ENCODE peak calls at places on chromosomes 5 and 9, in eight cellular contexts. One of them, this sample, is unnamed.

GRCh38 chr5:172533399-172534228 is 79.3 kb upstream of the SH3PXD2B start:
- DNase-seq in HT1080: no peak
- DNase-seq in SK-N-MC: no peak
- DNase-seq in NCI-H460: no peak
- DNase-seq in mesothelial cell of epicardium: peak
- DNase-seq in NCI-H1105 treated with DMSO at 0.1 percent for 48 hours: no peak
- DNase-seq in activated CD4-positive, alpha-beta T cell treated with anti-CD3 and anti-CD28 coated beads, Interleukin-2, amount 50 U/mL, for 4 hours: no peak
- DNase-seq in left ventricle myocardium inferior: no peak
- DNase-seq in this sample: peak

GRCh38 chr5:173744527-173744926 is 128.1 kb upstream of the BOD1 start:
- DNase-seq in NCI-H460: no peak
- DNase-seq in left ventricle myocardium inferior: no peak
- DNase-seq in mesothelial cell of epicardium: no peak
- DNase-seq in HT1080: no peak
- DNase-seq in activated CD4-positive, alpha-beta T cell treated with anti-CD3 and anti-CD28 coated beads, Interleukin-2, amount 50 U/mL, for 4 hours: no peak
- DNase-seq in SK-N-MC: no peak
- DNase-seq in NCI-H1105 treated with DMSO at 0.1 percent for 48 hours: no peak
- DNase-seq in this sample: no peak

GRCh38 chr9:68794898-68795297 is 89.9 kb downstream of the PIP5K1B start:
- DNase-seq in HT1080: no peak
- DNase-seq in mesothelial cell of epicardium: no peak
- DNase-seq in activated CD4-positive, alpha-beta T cell treated with anti-CD3 and anti-CD28 coated beads, Interleukin-2, amount 50 U/mL, for 4 hours: no peak
- DNase-seq in NCI-H1105 treated with DMSO at 0.1 percent for 48 hours: no peak
- DNase-seq in left ventricle myocardium inferior: no peak
- DNase-seq in SK-N-MC: no peak
- DNase-seq in NCI-H460: no peak
- DNase-seq in this sample: no peak

GRCh38 chr9:1001838-1002237 is 25.4 kb downstream of the DMRT3 start:
- DNase-seq in left ventricle myocardium inferior: no peak
- DNase-seq in activated CD4-positive, alpha-beta T cell treated with anti-CD3 and anti-CD28 coated beads, Interleukin-2, amount 50 U/mL, for 4 hours: no peak
- DNase-seq in SK-N-MC: no peak
- DNase-seq in NCI-H1105 treated with DMSO at 0.1 percent for 48 hours: no peak
- DNase-seq in HT1080: no peak
- DNase-seq in mesothelial cell of epicardium: no peak
- DNase-seq in NCI-H460: no peak
- DNase-seq in this sample: no peak

GRCh38 chr9:68851657-68852056 is 146.6 kb downstream of the PIP5K1B start:
- DNase-seq in HT1080: peak
- DNase-seq in left ventricle myocardium inferior: no peak
- DNase-seq in NCI-H460: no peak
- DNase-seq in NCI-H1105 treated with DMSO at 0.1 percent for 48 hours: peak
- DNase-seq in activated CD4-positive, alpha-beta T cell treated with anti-CD3 and anti-CD28 coated beads, Interleukin-2, amount 50 U/mL, for 4 hours: no peak
- DNase-seq in mesothelial cell of epicardium: no peak
- DNase-seq in SK-N-MC: no peak
- DNase-seq in this sample: no peak

GRCh38 chr9:127903557-127904475 is 4.4 kb upstream of the ST6GALNAC6 start:
- DNase-seq in mesothelial cell of epicardium: no peak
- DNase-seq in activated CD4-positive, alpha-beta T cell treated with anti-CD3 and anti-CD28 coated beads, Interleukin-2, amount 50 U/mL, for 4 hours: peak
- DNase-seq in SK-N-MC: no peak
- DNase-seq in NCI-H1105 treated with DMSO at 0.1 percent for 48 hours: no peak
- DNase-seq in NCI-H460: no peak
- DNase-seq in left ventricle myocardium inferior: peak
- DNase-seq in HT1080: no peak
- DNase-seq in this sample: peak

GRCh38 chr5:13632676-13633075 is 311.8 kb downstream of the DNAH5 start:
- DNase-seq in SK-N-MC: no peak
- DNase-seq in NCI-H1105 treated with DMSO at 0.1 percent for 48 hours: no peak
- DNase-seq in NCI-H460: peak
- DNase-seq in activated CD4-positive, alpha-beta T cell treated with anti-CD3 and anti-CD28 coated beads, Interleukin-2, amount 50 U/mL, for 4 hours: no peak
- DNase-seq in left ventricle myocardium inferior: no peak
- DNase-seq in HT1080: peak
- DNase-seq in mesothelial cell of epicardium: no peak
- DNase-seq in this sample: no peak

GRCh38 chr9:34545497-34545896 is 22.7 kb upstream of the ENHO start:
- DNase-seq in NCI-H1105 treated with DMSO at 0.1 percent for 48 hours: no peak
- DNase-seq in HT1080: no peak
- DNase-seq in activated CD4-positive, alpha-beta T cell treated with anti-CD3 and anti-CD28 coated beads, Interleukin-2, amount 50 U/mL, for 4 hours: no peak
- DNase-seq in NCI-H460: no peak
- DNase-seq in SK-N-MC: no peak
- DNase-seq in mesothelial cell of epicardium: no peak
- DNase-seq in left ventricle myocardium inferior: no peak
- DNase-seq in this sample: peak

GRCh38 chr9:89109666-89110065 is 69.0 kb downstream of the SHC3 start:
- DNase-seq in SK-N-MC: no peak
- DNase-seq in left ventricle myocardium inferior: no peak
- DNase-seq in mesothelial cell of epicardium: no peak
- DNase-seq in NCI-H1105 treated with DMSO at 0.1 percent for 48 hours: no peak
- DNase-seq in NCI-H460: no peak
- DNase-seq in activated CD4-positive, alpha-beta T cell treated with anti-CD3 and anti-CD28 coated beads, Interleukin-2, amount 50 U/mL, for 4 hours: no peak
- DNase-seq in HT1080: no peak
- DNase-seq in this sample: no peak

GRCh38 chr5:167285591-167285990 is 1005.9 kb upstream of the WWC1 start:
- DNase-seq in activated CD4-positive, alpha-beta T cell treated with anti-CD3 and anti-CD28 coated beads, Interleukin-2, amount 50 U/mL, for 4 hours: no peak
- DNase-seq in NCI-H460: no peak
- DNase-seq in HT1080: no peak
- DNase-seq in NCI-H1105 treated with DMSO at 0.1 percent for 48 hours: no peak
- DNase-seq in SK-N-MC: no peak
- DNase-seq in mesothelial cell of epicardium: no peak
- DNase-seq in left ventricle myocardium inferior: no peak
- DNase-seq in this sample: no peak

GRCh38 chr9:107694390-107694789 is 204.8 kb upstream of the KLF4 start:
- DNase-seq in mesothelial cell of epicardium: no peak
- DNase-seq in NCI-H1105 treated with DMSO at 0.1 percent for 48 hours: no peak
- DNase-seq in NCI-H460: no peak
- DNase-seq in SK-N-MC: no peak
- DNase-seq in activated CD4-positive, alpha-beta T cell treated with anti-CD3 and anti-CD28 coated beads, Interleukin-2, amount 50 U/mL, for 4 hours: no peak
- DNase-seq in HT1080: no peak
- DNase-seq in left ventricle myocardium inferior: no peak
- DNase-seq in this sample: no peak

GRCh38 chr9:113742471-113742870 is 133.6 kb upstream of the ZNF618 start:
- DNase-seq in NCI-H1105 treated with DMSO at 0.1 percent for 48 hours: no peak
- DNase-seq in NCI-H460: no peak
- DNase-seq in SK-N-MC: no peak
- DNase-seq in activated CD4-positive, alpha-beta T cell treated with anti-CD3 and anti-CD28 coated beads, Interleukin-2, amount 50 U/mL, for 4 hours: no peak
- DNase-seq in mesothelial cell of epicardium: no peak
- DNase-seq in HT1080: no peak
- DNase-seq in left ventricle myocardium inferior: no peak
- DNase-seq in this sample: no peak

GRCh38 chr9:114046876-114047275 is 31.2 kb downstream of the AMBP start:
- DNase-seq in NCI-H460: no peak
- DNase-seq in HT1080: peak
- DNase-seq in left ventricle myocardium inferior: no peak
- DNase-seq in SK-N-MC: no peak
- DNase-seq in mesothelial cell of epicardium: no peak
- DNase-seq in NCI-H1105 treated with DMSO at 0.1 percent for 48 hours: no peak
- DNase-seq in activated CD4-positive, alpha-beta T cell treated with anti-CD3 and anti-CD28 coated beads, Interleukin-2, amount 50 U/mL, for 4 hours: no peak
- DNase-seq in this sample: no peak

GRCh38 chr9:112387115-112387514 is 7.2 kb downstream of the HSDL2 start:
- DNase-seq in SK-N-MC: no peak
- DNase-seq in HT1080: no peak
- DNase-seq in NCI-H1105 treated with DMSO at 0.1 percent for 48 hours: no peak
- DNase-seq in left ventricle myocardium inferior: no peak
- DNase-seq in NCI-H460: no peak
- DNase-seq in mesothelial cell of epicardium: no peak
- DNase-seq in activated CD4-positive, alpha-beta T cell treated with anti-CD3 and anti-CD28 coated beads, Interleukin-2, amount 50 U/mL, for 4 hours: no peak
- DNase-seq in this sample: no peak

GRCh38 chr9:94911986-94912635 is 185.6 kb downstream of the AOPEP start:
- DNase-seq in SK-N-MC: no peak
- DNase-seq in mesothelial cell of epicardium: peak
- DNase-seq in left ventricle myocardium inferior: no peak
- DNase-seq in HT1080: no peak
- DNase-seq in NCI-H1105 treated with DMSO at 0.1 percent for 48 hours: no peak
- DNase-seq in NCI-H460: no peak
- DNase-seq in activated CD4-positive, alpha-beta T cell treated with anti-CD3 and anti-CD28 coated beads, Interleukin-2, amount 50 U/mL, for 4 hours: no peak
- DNase-seq in this sample: no peak

GRCh38 chr5:126544087-126544740 is 50.8 kb downstream of the ALDH7A1 start:
- DNase-seq in left ventricle myocardium inferior: no peak
- DNase-seq in HT1080: peak
- DNase-seq in activated CD4-positive, alpha-beta T cell treated with anti-CD3 and anti-CD28 coated beads, Interleukin-2, amount 50 U/mL, for 4 hours: no peak
- DNase-seq in NCI-H1105 treated with DMSO at 0.1 percent for 48 hours: no peak
- DNase-seq in NCI-H460: peak
- DNase-seq in mesothelial cell of epicardium: no peak
- DNase-seq in SK-N-MC: no peak
- DNase-seq in this sample: peak

GRCh38 chr5:128905225-128906110 is 59.8 kb upstream of the SLC27A6 start:
- DNase-seq in NCI-H1105 treated with DMSO at 0.1 percent for 48 hours: peak
- DNase-seq in activated CD4-positive, alpha-beta T cell treated with anti-CD3 and anti-CD28 coated beads, Interleukin-2, amount 50 U/mL, for 4 hours: peak
- DNase-seq in HT1080: peak
- DNase-seq in NCI-H460: peak
- DNase-seq in mesothelial cell of epicardium: peak
- DNase-seq in SK-N-MC: peak
- DNase-seq in left ventricle myocardium inferior: no peak
- DNase-seq in this sample: peak

GRCh38 chr5:62790348-62790747 is 211.7 kb downstream of the LRRC70 start:
- DNase-seq in SK-N-MC: no peak
- DNase-seq in NCI-H1105 treated with DMSO at 0.1 percent for 48 hours: no peak
- DNase-seq in activated CD4-positive, alpha-beta T cell treated with anti-CD3 and anti-CD28 coated beads, Interleukin-2, amount 50 U/mL, for 4 hours: no peak
- DNase-seq in left ventricle myocardium inferior: no peak
- DNase-seq in mesothelial cell of epicardium: no peak
- DNase-seq in NCI-H460: peak
- DNase-seq in HT1080: no peak
- DNase-seq in this sample: no peak

GRCh38 chr5:176530406-176530982 is 6.7 kb downstream of the RNF44 start:
- DNase-seq in SK-N-MC: no peak
- DNase-seq in left ventricle myocardium inferior: no peak
- DNase-seq in NCI-H460: no peak
- DNase-seq in NCI-H1105 treated with DMSO at 0.1 percent for 48 hours: no peak
- DNase-seq in HT1080: no peak
- DNase-seq in activated CD4-positive, alpha-beta T cell treated with anti-CD3 and anti-CD28 coated beads, Interleukin-2, amount 50 U/mL, for 4 hours: no peak
- DNase-seq in mesothelial cell of epicardium: no peak
- DNase-seq in this sample: no peak

GRCh38 chr9:8384126-8384525 is 584.5 kb upstream of the DMAC1 start:
- DNase-seq in left ventricle myocardium inferior: no peak
- DNase-seq in NCI-H460: no peak
- DNase-seq in HT1080: no peak
- DNase-seq in mesothelial cell of epicardium: no peak
- DNase-seq in SK-N-MC: no peak
- DNase-seq in NCI-H1105 treated with DMSO at 0.1 percent for 48 hours: no peak
- DNase-seq in activated CD4-positive, alpha-beta T cell treated with anti-CD3 and anti-CD28 coated beads, Interleukin-2, amount 50 U/mL, for 4 hours: no peak
- DNase-seq in this sample: no peak

GRCh38 chr5:135339189-135339588 is 59.8 kb downstream of the MACROH2A1 start:
- DNase-seq in NCI-H460: no peak
- DNase-seq in left ventricle myocardium inferior: no peak
- DNase-seq in activated CD4-positive, alpha-beta T cell treated with anti-CD3 and anti-CD28 coated beads, Interleukin-2, amount 50 U/mL, for 4 hours: no peak
- DNase-seq in mesothelial cell of epicardium: no peak
- DNase-seq in HT1080: no peak
- DNase-seq in SK-N-MC: no peak
- DNase-seq in NCI-H1105 treated with DMSO at 0.1 percent for 48 hours: no peak
- DNase-seq in this sample: no peak

GRCh38 chr9:21833090-21833801 is 30.8 kb downstream of the MTAP start:
- DNase-seq in SK-N-MC: no peak
- DNase-seq in NCI-H1105 treated with DMSO at 0.1 percent for 48 hours: peak
- DNase-seq in mesothelial cell of epicardium: no peak
- DNase-seq in left ventricle myocardium inferior: no peak
- DNase-seq in NCI-H460: no peak
- DNase-seq in HT1080: no peak
- DNase-seq in activated CD4-positive, alpha-beta T cell treated with anti-CD3 and anti-CD28 coated beads, Interleukin-2, amount 50 U/mL, for 4 hours: no peak
- DNase-seq in this sample: no peak

GRCh38 chr5:81235287-81236072 is 2.4 kb downstream of the CKMT2 start:
- DNase-seq in HT1080: no peak
- DNase-seq in left ventricle myocardium inferior: peak
- DNase-seq in mesothelial cell of epicardium: no peak
- DNase-seq in NCI-H460: no peak
- DNase-seq in activated CD4-positive, alpha-beta T cell treated with anti-CD3 and anti-CD28 coated beads, Interleukin-2, amount 50 U/mL, for 4 hours: no peak
- DNase-seq in SK-N-MC: no peak
- DNase-seq in NCI-H1105 treated with DMSO at 0.1 percent for 48 hours: no peak
- DNase-seq in this sample: no peak

GRCh38 chr5:120550358-120550757 is 86.3 kb downstream of the PRR16 start:
- DNase-seq in activated CD4-positive, alpha-beta T cell treated with anti-CD3 and anti-CD28 coated beads, Interleukin-2, amount 50 U/mL, for 4 hours: no peak
- DNase-seq in HT1080: no peak
- DNase-seq in mesothelial cell of epicardium: no peak
- DNase-seq in NCI-H460: no peak
- DNase-seq in left ventricle myocardium inferior: no peak
- DNase-seq in SK-N-MC: no peak
- DNase-seq in NCI-H1105 treated with DMSO at 0.1 percent for 48 hours: no peak
- DNase-seq in this sample: no peak

GRCh38 chr9:110969971-110970381 is 68.3 kb downstream of the LPAR1 start:
- DNase-seq in SK-N-MC: no peak
- DNase-seq in mesothelial cell of epicardium: no peak
- DNase-seq in HT1080: peak
- DNase-seq in NCI-H1105 treated with DMSO at 0.1 percent for 48 hours: no peak
- DNase-seq in activated CD4-positive, alpha-beta T cell treated with anti-CD3 and anti-CD28 coated beads, Interleukin-2, amount 50 U/mL, for 4 hours: no peak
- DNase-seq in left ventricle myocardium inferior: no peak
- DNase-seq in NCI-H460: no peak
- DNase-seq in this sample: no peak

GRCh38 chr5:174829511-174829864 is 105.1 kb downstream of the MSX2 start:
- DNase-seq in NCI-H460: no peak
- DNase-seq in SK-N-MC: no peak
- DNase-seq in HT1080: no peak
- DNase-seq in activated CD4-positive, alpha-beta T cell treated with anti-CD3 and anti-CD28 coated beads, Interleukin-2, amount 50 U/mL, for 4 hours: no peak
- DNase-seq in NCI-H1105 treated with DMSO at 0.1 percent for 48 hours: no peak
- DNase-seq in mesothelial cell of epicardium: no peak
- DNase-seq in left ventricle myocardium inferior: no peak
- DNase-seq in this sample: no peak

GRCh38 chr5:20678814-20679298 is 690.9 kb upstream of the CDH18 start:
- DNase-seq in HT1080: peak
- DNase-seq in SK-N-MC: no peak
- DNase-seq in left ventricle myocardium inferior: no peak
- DNase-seq in activated CD4-positive, alpha-beta T cell treated with anti-CD3 and anti-CD28 coated beads, Interleukin-2, amount 50 U/mL, for 4 hours: no peak
- DNase-seq in mesothelial cell of epicardium: no peak
- DNase-seq in NCI-H460: peak
- DNase-seq in NCI-H1105 treated with DMSO at 0.1 percent for 48 hours: no peak
- DNase-seq in this sample: no peak

GRCh38 chr9:12809720-12810119 is 34.9 kb downstream of the LURAP1L start:
- DNase-seq in NCI-H1105 treated with DMSO at 0.1 percent for 48 hours: no peak
- DNase-seq in left ventricle myocardium inferior: no peak
- DNase-seq in activated CD4-positive, alpha-beta T cell treated with anti-CD3 and anti-CD28 coated beads, Interleukin-2, amount 50 U/mL, for 4 hours: no peak
- DNase-seq in NCI-H460: no peak
- DNase-seq in mesothelial cell of epicardium: no peak
- DNase-seq in SK-N-MC: no peak
- DNase-seq in HT1080: no peak
- DNase-seq in this sample: no peak

GRCh38 chr9:137383453-137384115 is 39.4 kb downstream of the EXD3 start:
- DNase-seq in activated CD4-positive, alpha-beta T cell treated with anti-CD3 and anti-CD28 coated beads, Interleukin-2, amount 50 U/mL, for 4 hours: no peak
- DNase-seq in NCI-H460: no peak
- DNase-seq in SK-N-MC: no peak
- DNase-seq in NCI-H1105 treated with DMSO at 0.1 percent for 48 hours: no peak
- DNase-seq in left ventricle myocardium inferior: no peak
- DNase-seq in mesothelial cell of epicardium: no peak
- DNase-seq in HT1080: no peak
- DNase-seq in this sample: peak

GRCh38 chr5:143262393-143263174 is 140.9 kb downstream of the NR3C1 start:
- DNase-seq in left ventricle myocardium inferior: no peak
- DNase-seq in NCI-H460: peak
- DNase-seq in SK-N-MC: no peak
- DNase-seq in HT1080: peak
- DNase-seq in mesothelial cell of epicardium: no peak
- DNase-seq in activated CD4-positive, alpha-beta T cell treated with anti-CD3 and anti-CD28 coated beads, Interleukin-2, amount 50 U/mL, for 4 hours: no peak
- DNase-seq in NCI-H1105 treated with DMSO at 0.1 percent for 48 hours: no peak
- DNase-seq in this sample: no peak

GRCh38 chr9:109717342-109717741 is 62.7 kb upstream of the PALM2AKAP2 start:
- DNase-seq in HT1080: no peak
- DNase-seq in NCI-H460: no peak
- DNase-seq in mesothelial cell of epicardium: no peak
- DNase-seq in SK-N-MC: no peak
- DNase-seq in NCI-H1105 treated with DMSO at 0.1 percent for 48 hours: no peak
- DNase-seq in left ventricle myocardium inferior: no peak
- DNase-seq in activated CD4-positive, alpha-beta T cell treated with anti-CD3 and anti-CD28 coated beads, Interleukin-2, amount 50 U/mL, for 4 hours: no peak
- DNase-seq in this sample: no peak

GRCh38 chr9:16371306-16371705 is 499.2 kb downstream of the BNC2 start:
- DNase-seq in mesothelial cell of epicardium: no peak
- DNase-seq in SK-N-MC: no peak
- DNase-seq in NCI-H460: no peak
- DNase-seq in left ventricle myocardium inferior: no peak
- DNase-seq in activated CD4-positive, alpha-beta T cell treated with anti-CD3 and anti-CD28 coated beads, Interleukin-2, amount 50 U/mL, for 4 hours: no peak
- DNase-seq in NCI-H1105 treated with DMSO at 0.1 percent for 48 hours: no peak
- DNase-seq in HT1080: no peak
- DNase-seq in this sample: no peak

GRCh38 chr5:145776886-145777285 is 58.3 kb downstream of the PRELID2 start:
- DNase-seq in mesothelial cell of epicardium: no peak
- DNase-seq in NCI-H1105 treated with DMSO at 0.1 percent for 48 hours: no peak
- DNase-seq in left ventricle myocardium inferior: no peak
- DNase-seq in HT1080: peak
- DNase-seq in NCI-H460: no peak
- DNase-seq in activated CD4-positive, alpha-beta T cell treated with anti-CD3 and anti-CD28 coated beads, Interleukin-2, amount 50 U/mL, for 4 hours: no peak
- DNase-seq in SK-N-MC: no peak
- DNase-seq in this sample: no peak

GRCh38 chr9:131582466-131583341 is 37.4 kb downstream of the PRRT1B start:
- DNase-seq in NCI-H1105 treated with DMSO at 0.1 percent for 48 hours: no peak
- DNase-seq in SK-N-MC: no peak
- DNase-seq in HT1080: no peak
- DNase-seq in activated CD4-positive, alpha-beta T cell treated with anti-CD3 and anti-CD28 coated beads, Interleukin-2, amount 50 U/mL, for 4 hours: no peak
- DNase-seq in NCI-H460: no peak
- DNase-seq in mesothelial cell of epicardium: no peak
- DNase-seq in left ventricle myocardium inferior: no peak
- DNase-seq in this sample: no peak